ENCODE peak calls at places on chromosomes 1 and 21, in five cellular contexts. B is activated CD4-positive, alpha-beta T cell treated with anti-CD3 and anti-CD28 coated beads, Interleukin-2, amount 50 U/mL, for 1 hour; W is Daoy; H is aorta; A is tibial artery. X is an unnamed sample.
A peak's percentile ranks its signal among the peaks of the same experiment; 100 is the strongest.

GRCh38 chr1:242412921-242413320 is 111.6 kb downstream of the PLD5 start:
- DNase-seq in B (no peak), W (no peak), H (no peak), A (no peak), X (no peak)

GRCh38 chr1:119453021-119453420 is 38.1 kb downstream of the HSD3B2 start:
- DNase-seq in B (no peak), W (peak; percentile 96), H (no peak), A (no peak), X (no peak)

GRCh38 chr1:1628656-1629429 is 3.1 kb upstream of the MMP23B start:
- DNase-seq in B (peak; percentile 35), W (no peak), H (peak; percentile 49), A (peak; percentile 65), X (no peak)

GRCh38 chr1:224180783-224181452 is 2.1 kb upstream of the DEGS1 start:
- DNase-seq in B (no peak), W (no peak), H (no peak), A (no peak), X (no peak)

GRCh38 chr1:958823-959729 is at the start of gene NOC2L:
- DNase-seq in B (peak; percentile 97), W (peak; percentile 96), H (peak; percentile 95), A (peak; percentile 97), X (no peak)

GRCh38 chr1:228194436-228194835 is 13.4 kb upstream of the OBSCN start:
- DNase-seq in B (no peak), W (no peak), H (no peak), A (no peak), X (no peak)

GRCh38 chr1:16117369-16117768 is 38.5 kb downstream of the EPHA2 start:
- DNase-seq in B (no peak), W (peak; percentile 67), H (no peak), A (no peak), X (no peak)

GRCh38 chr1:211420389-211420788 is 71.6 kb downstream of the RD3 start:
- DNase-seq in B (no peak), W (peak; percentile 74), H (no peak), A (no peak), X (no peak)

GRCh38 chr21:37670883-37671282 is 245.4 kb downstream of the KCNJ6 start:
- DNase-seq in B (no peak), W (no peak), H (no peak), A (no peak), X (peak; percentile 34)